ENCODE peak calls at places on chromosomes 1 and 21, in ten cellular contexts. Q, H, I, O, Z, X, J, C, F and N are unnamed samples.

GRCh38 chr1:41238311-41239094 is 3.6 kb downstream of the SCMH1 start:
- DNase-seq in C (peak), O (no peak), X (no peak), I (no peak), H (no peak), Z (peak), Q (no peak), F (peak), J (no peak), N (no peak)

GRCh38 chr1:67749844-67750689 is 65.1 kb downstream of the GADD45A start:
- DNase-seq in I (peak), Z (peak), O (peak), J (peak), Q (peak), C (peak), X (peak), H (no peak), F (peak), N (peak)

GRCh38 chr1:205991237-205991636 is 12.0 kb downstream of the RAB7B start:
- DNase-seq in Q (no peak), H (no peak), C (peak), Z (peak), J (no peak), O (no peak), F (peak), X (peak), I (no peak), N (peak)

GRCh38 chr21:27636671-27637070 is 669.8 kb upstream of the ADAMTS5 start:
- DNase-seq in X (no peak), J (no peak), O (no peak), H (no peak), Z (no peak), Q (no peak), I (no peak), F (no peak), C (no peak), N (no peak)

GRCh38 chr1:12617511-12617900 is 504 bp downstream of the DHRS3 start:
- DNase-seq in Z (no peak), C (no peak), J (peak), Q (no peak), F (peak), O (no peak), I (no peak), H (no peak), X (no peak), N (no peak)

GRCh38 chr1:109762821-109763645 is 690 bp downstream of the EPS8L3 start:
- DNase-seq in H (peak), X (peak), Z (peak), Q (peak), J (no peak), O (peak), I (peak), F (peak), C (peak), N (peak)

GRCh38 chr1:241639653-241640148 is 468 bp downstream of the CHML start:
- DNase-seq in Q (peak), J (no peak), H (peak), F (peak), Z (peak), X (peak), I (no peak), O (no peak), C (no peak), N (peak)

GRCh38 chr1:2212542-2213491 is 15.3 kb upstream of the SKI start:
- DNase-seq in Q (peak), F (peak), H (peak), Z (peak), J (no peak), C (peak), O (peak), X (peak), I (peak), N (peak)

GRCh38 chr1:185096531-185096930 is 51.2 kb downstream of the RNF2 start:
- DNase-seq in X (peak), Z (no peak), F (peak), H (no peak), J (no peak), O (no peak), Q (no peak), C (peak), I (no peak), N (no peak)

GRCh38 chr1:234655328-234656069 is 45.5 kb upstream of the IRF2BP2 start:
- DNase-seq in J (no peak), I (no peak), H (no peak), C (no peak), X (no peak), Q (no peak), O (no peak), Z (no peak), F (peak), N (no peak)

GRCh38 chr1:228283476-228284147 is 75.8 kb downstream of the OBSCN start:
- DNase-seq in Q (peak), X (no peak), O (no peak), F (no peak), J (no peak), Z (no peak), I (no peak), C (no peak), H (peak), N (no peak)

GRCh38 chr1:19974822-19975416 is 4.5 kb downstream of the PLA2G2A start:
- DNase-seq in I (peak), J (no peak), X (peak), Z (peak), H (no peak), O (peak), C (peak), F (peak), Q (peak), N (peak)

GRCh38 chr1:160862151-160863061 is at the start of gene CD244:
- DNase-seq in C (no peak), F (peak), I (no peak), Z (no peak), O (peak), J (no peak), Q (peak), H (peak), X (peak), N (no peak)

GRCh38 chr1:172973424-172973823 is 77.3 kb downstream of the TNFSF18 start:
- DNase-seq in H (no peak), C (no peak), J (no peak), F (peak), Z (peak), I (no peak), O (no peak), X (no peak), Q (no peak), N (no peak)

GRCh38 chr1:224850446-224850845 is 79.0 kb upstream of the DNAH14 start:
- DNase-seq in H (no peak), Z (no peak), C (no peak), Q (no peak), O (no peak), J (no peak), X (no peak), F (no peak), I (no peak), N (no peak)

GRCh38 chr1:76330993-76331603 is 256.6 kb downstream of the ST6GALNAC3 start:
- DNase-seq in X (peak), O (peak), F (peak), Q (peak), I (no peak), J (peak), H (no peak), C (peak), Z (peak), N (peak)

GRCh38 chr21:45816794-45817193 is 164.8 kb upstream of the COL6A1 start:
- DNase-seq in C (no peak), X (no peak), Q (no peak), J (no peak), H (no peak), O (no peak), Z (no peak), F (no peak), I (no peak), N (no peak)

GRCh38 chr1:205486258-205486657 is 18.2 kb upstream of the CDK18 start:
- DNase-seq in Z (no peak), X (no peak), O (no peak), F (no peak), Q (no peak), C (no peak), J (no peak), H (no peak), I (no peak), N (no peak)

GRCh38 chr1:60227581-60228252 is 154.1 kb upstream of the C1orf87 start:
- DNase-seq in Z (peak), O (peak), I (no peak), X (no peak), F (peak), C (peak), J (no peak), Q (no peak), H (no peak), N (peak)

GRCh38 chr21:36929622-36930021 is 36.8 kb downstream of the HLCS start:
- DNase-seq in J (peak), O (peak), H (no peak), I (no peak), F (peak), Z (no peak), X (peak), C (peak), Q (peak), N (peak)

GRCh38 chr21:37273911-37274690 is 7.0 kb upstream of the VPS26C start:
- DNase-seq in C (no peak), O (no peak), F (no peak), I (no peak), Q (no peak), X (peak), H (no peak), J (peak), Z (no peak), N (no peak)

GRCh38 chr1:223748773-223749733 is 36.7 kb downstream of the CAPN2 start:
- DNase-seq in C (peak), H (peak), Q (peak), F (no peak), X (peak), O (peak), Z (peak), J (peak), I (no peak), N (peak)

GRCh38 chr1:27585684-27586083 is 18.3 kb downstream of the AHDC1 start:
- DNase-seq in H (no peak), I (no peak), Q (no peak), J (no peak), C (no peak), X (no peak), F (no peak), O (no peak), Z (no peak), N (no peak)

GRCh38 chr1:245155186-245156040 is 628 bp downstream of the KIF26B start:
- DNase-seq in I (no peak), Z (peak), C (peak), Q (no peak), F (peak), H (peak), X (peak), O (no peak), J (no peak), N (peak)

GRCh38 chr1:86703696-86704455 is 500 bp upstream of the SH3GLB1 start:
- DNase-seq in Q (no peak), F (no peak), O (no peak), J (no peak), C (no peak), H (no peak), Z (no peak), X (no peak), I (no peak), N (no peak)

GRCh38 chr1:147496571-147496970 is 44.7 kb upstream of the BCL9 start:
- DNase-seq in H (no peak), I (no peak), O (peak), X (peak), Q (peak), J (no peak), F (no peak), Z (peak), C (peak), N (peak)

GRCh38 chr1:161019767-161020572 is 982 bp downstream of the F11R start:
- DNase-seq in X (peak), Z (no peak), I (no peak), C (no peak), F (peak), H (no peak), J (peak), Q (no peak), O (peak), N (no peak)

GRCh38 chr1:93399781-93400180 is 48.1 kb upstream of the FNBP1L start:
- DNase-seq in Q (no peak), C (no peak), Z (no peak), J (no peak), F (no peak), O (no peak), I (no peak), H (no peak), X (no peak), N (no peak)

GRCh38 chr1:65177457-65177856 is 29.5 kb downstream of the AK4 start:
- DNase-seq in I (peak), C (peak), Z (peak), F (peak), H (no peak), J (no peak), Q (no peak), O (peak), X (peak), N (peak)

GRCh38 chr1:51623025-51623424 is 6.1 kb downstream of the OSBPL9 start:
- DNase-seq in Q (no peak), I (no peak), C (no peak), H (no peak), Z (no peak), J (no peak), O (no peak), F (no peak), X (no peak), N (no peak)

GRCh38 chr1:23168079-23168461 is 586 bp downstream of the LUZP1 start:
- DNase-seq in C (no peak), Q (peak), I (no peak), Z (no peak), H (peak), O (no peak), X (no peak), F (no peak), J (peak), N (no peak)

GRCh38 chr1:23167353-23168078 is 1.1 kb downstream of the LUZP1 start:
- DNase-seq in X (peak), F (peak), I (peak), J (no peak), Z (peak), C (peak), H (peak), Q (peak), O (peak), N (peak)

GRCh38 chr1:23168462-23169218 is at the start of gene LUZP1:
- DNase-seq in C (peak), X (peak), I (peak), Q (peak), O (peak), Z (peak), F (peak), H (peak), J (peak), N (peak)

GRCh38 chr1:23169727-23170335 is 1.2 kb upstream of the LUZP1 start:
- DNase-seq in J (no peak), X (peak), I (no peak), F (peak), H (no peak), O (peak), Z (peak), C (peak), Q (peak), N (peak)

GRCh38 chr1:23169219-23169575 is 541 bp upstream of the LUZP1 start:
- DNase-seq in I (no peak), X (no peak), F (no peak), Z (no peak), C (no peak), O (no peak), Q (no peak), J (no peak), H (no peak), N (no peak)
- H3K4me3 ChIP-seq in I (no peak), X (peak), F (peak), Z (peak), C (no peak), O (peak), Q (peak), J (no peak), H (peak), N (peak)

DNA sequence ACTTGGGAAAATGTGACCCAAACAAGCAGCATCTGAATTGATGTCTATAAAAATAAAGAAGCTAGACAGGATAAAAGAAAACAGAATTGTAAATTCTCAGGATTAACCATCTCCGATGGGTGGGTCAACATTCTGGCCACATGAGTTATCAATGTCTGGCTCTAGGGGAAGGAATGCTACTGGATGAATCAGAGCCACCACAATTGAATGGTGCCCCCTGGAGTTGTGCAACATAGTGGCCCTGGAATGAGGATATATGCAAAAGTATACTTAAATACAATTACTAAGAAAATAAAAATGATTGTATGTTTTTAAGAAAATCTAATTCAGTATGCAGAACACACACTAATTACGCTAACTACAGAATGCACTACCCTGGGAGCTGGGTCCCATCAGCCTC is 185.6 kb downstream of the TGFBR3 start:
- DNase-seq in O (peak), J (no peak), I (no peak), X (peak), H (no peak), F (no peak), Q (no peak), Z (peak), C (peak), N (peak)
- TF ChIP-seq CTCF in O (peak), J (no peak), I (no peak), X (peak), H (no peak), F (no peak), Q (peak), Z (peak), C (peak), N (peak)

GRCh38 chr1:158045639-158046038 is 52.2 kb downstream of the KIRREL1 start:
- DNase-seq in H (no peak), C (peak), I (peak), Z (peak), X (peak), Q (no peak), F (no peak), O (peak), J (no peak), N (peak)

GRCh38 chr1:158039380-158039779 is 45.9 kb downstream of the KIRREL1 start:
- DNase-seq in Z (no peak), Q (no peak), J (no peak), F (no peak), O (no peak), I (no peak), C (peak), X (peak), H (no peak), N (peak)

GRCh38 chr1:158046726-158047510 is 53.5 kb downstream of the KIRREL1 start:
- DNase-seq in H (no peak), Q (no peak), Z (no peak), I (no peak), F (no peak), C (no peak), O (no peak), J (no peak), X (no peak), N (no peak)

GRCh38 chr1:158040323-158040722 is 46.9 kb downstream of the KIRREL1 start:
- DNase-seq in X (no peak), I (no peak), F (no peak), O (no peak), Q (no peak), H (no peak), J (no peak), C (no peak), Z (no peak), N (no peak)

DNA sequence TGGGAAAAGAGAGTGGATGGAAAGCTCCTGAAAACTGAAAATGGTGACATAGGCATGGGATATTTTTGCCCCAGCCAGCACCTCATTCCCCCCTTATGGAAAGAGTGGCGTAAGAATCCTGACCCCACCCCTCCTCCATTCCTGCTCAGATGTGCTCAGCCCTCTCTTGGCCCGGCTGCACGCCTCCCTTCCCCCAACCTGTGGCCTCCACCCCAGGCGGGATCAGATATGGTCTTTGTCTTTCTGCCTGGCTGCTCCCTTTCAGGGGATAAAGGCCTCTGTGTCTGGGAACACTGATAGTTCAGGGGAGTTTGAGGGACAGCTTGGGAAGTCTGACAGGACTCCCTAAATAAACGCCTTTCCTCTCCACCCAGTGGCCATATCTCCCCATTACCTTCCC is 49.8 kb downstream of the KIRREL1 start:
- DNase-seq in C (no peak), O (peak), J (no peak), F (no peak), Z (no peak), I (no peak), X (no peak), H (no peak), Q (no peak), N (no peak)
- H3K4me3 ChIP-seq in C (no peak), O (no peak), J (no peak), F (no peak), Z (no peak), I (no peak), X (no peak), H (no peak), Q (no peak), N (no peak)

GRCh38 chr1:119367332-119368124 is 1.1 kb upstream of the HAO2 start:
- DNase-seq in X (peak), C (peak), Q (no peak), J (peak), I (no peak), Z (peak), O (peak), F (peak), H (no peak), N (peak)
- TF ChIP-seq CTCF in X (peak), C (peak), Q (peak), J (peak), I (peak), Z (peak), O (peak), F (peak), H (no peak), N (peak)

DNA sequence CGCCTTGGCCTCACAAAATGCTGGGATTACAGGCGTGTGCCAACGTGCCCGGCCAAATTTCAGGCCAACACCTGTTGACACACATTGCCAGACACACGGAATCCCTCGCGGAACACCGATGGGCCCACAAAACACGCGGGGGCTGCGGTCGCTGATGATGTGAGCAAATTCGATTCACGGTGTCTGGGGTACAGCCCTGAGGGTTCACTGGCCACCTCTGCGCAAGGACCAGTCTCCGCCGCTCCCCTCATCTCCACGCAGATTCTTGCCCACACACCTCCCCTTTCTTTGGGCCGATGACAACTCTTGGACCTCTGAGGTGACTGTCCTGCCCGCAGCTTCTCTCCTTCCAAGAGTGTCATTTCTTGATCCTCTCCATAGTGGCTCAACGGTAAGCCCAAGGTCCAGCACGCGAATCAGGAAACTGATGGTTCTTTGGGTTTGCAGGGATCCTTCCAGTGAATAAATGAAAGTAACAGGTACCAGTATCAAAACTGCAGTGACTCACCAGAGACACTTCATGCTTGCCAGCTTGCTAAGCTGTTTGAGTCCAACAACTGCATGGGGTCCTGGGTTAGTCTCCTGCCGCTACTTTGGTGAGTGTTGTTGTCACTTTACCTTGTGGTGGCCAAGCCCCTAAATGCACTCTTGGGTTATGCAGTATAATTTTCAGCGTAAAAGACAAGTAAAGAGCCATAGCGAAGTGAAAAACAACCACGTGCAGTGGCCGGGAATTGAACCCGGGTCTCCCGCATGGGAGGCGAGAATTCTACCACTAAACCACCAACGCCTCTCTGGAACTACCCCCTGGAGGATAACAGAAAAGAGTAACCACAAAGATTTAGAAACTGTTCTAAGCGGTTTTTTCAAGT is 11.0 kb upstream of the RNU1-3 start:
- DNase-seq in C (peak), H (peak), Z (peak), I (no peak), X (peak), Q (peak), O (peak), J (peak), F (peak), N (peak)
- H3K4me3 ChIP-seq in C (no peak), H (no peak), Z (no peak), I (no peak), X (no peak), Q (no peak), O (no peak), J (no peak), F (no peak), N (no peak)